ENCODE peak calls at places on chromosomes 5 and 9, in nine cellular contexts. One of them, this sample, is unnamed.
A peak's percentile ranks its signal among the peaks of the same experiment; 100 is the strongest.

GRCh38 chr9:18947772-18948391 is 85.1 kb downstream of the SAXO1 start:
- DNase-seq in IMR-90: peak; percentile 6
- DNase-seq in CD8-positive, alpha-beta memory T cell: no peak
- DNase-seq in transverse colon: no peak
- DNase-seq in GM23248: peak; percentile 10
- DNase-seq in tibial artery: peak; percentile 28
- DNase-seq in hepatocyte: peak; percentile 38
- DNase-seq in kidney: no peak
- DNase-seq in mammary epithelial cell: no peak
- DNase-seq in this sample: no peak

GRCh38 chr9:104074876-104075275 is 19.2 kb upstream of the SMC2 start:
- DNase-seq in IMR-90: peak; percentile 84
- DNase-seq in CD8-positive, alpha-beta memory T cell: no peak
- DNase-seq in transverse colon: no peak
- DNase-seq in GM23248: peak; percentile 86
- DNase-seq in tibial artery: no peak
- DNase-seq in hepatocyte: peak; percentile 12
- DNase-seq in kidney: no peak
- DNase-seq in mammary epithelial cell: peak; percentile 54
- DNase-seq in this sample: no peak

GRCh38 chr9:16627967-16628366 is 242.5 kb downstream of the BNC2 start:
- DNase-seq in IMR-90: peak; percentile 96
- DNase-seq in CD8-positive, alpha-beta memory T cell: no peak
- DNase-seq in transverse colon: no peak
- DNase-seq in GM23248: peak; percentile 97
- DNase-seq in tibial artery: peak; percentile 53
- DNase-seq in hepatocyte: peak; percentile 53
- DNase-seq in kidney: no peak
- DNase-seq in mammary epithelial cell: no peak
- DNase-seq in this sample: no peak

GRCh38 chr9:129550199-129550839 is 70.6 kb downstream of the C9orf50 start:
- DNase-seq in IMR-90: peak; percentile 70
- DNase-seq in CD8-positive, alpha-beta memory T cell: no peak
- DNase-seq in transverse colon: peak; percentile 64
- DNase-seq in GM23248: peak; percentile 90
- DNase-seq in tibial artery: peak; percentile 82
- DNase-seq in hepatocyte: peak; percentile 91
- DNase-seq in kidney: peak; percentile 96
- DNase-seq in mammary epithelial cell: peak; percentile 39
- DNase-seq in this sample: no peak

GRCh38 chr5:125798311-125798710 is 624.9 kb upstream of the GRAMD2B start:
- DNase-seq in IMR-90: peak; percentile 42
- DNase-seq in CD8-positive, alpha-beta memory T cell: no peak
- DNase-seq in transverse colon: no peak
- DNase-seq in GM23248: peak; percentile 32
- DNase-seq in tibial artery: no peak
- DNase-seq in hepatocyte: peak; percentile 59
- DNase-seq in kidney: no peak
- DNase-seq in mammary epithelial cell: peak; percentile 33
- DNase-seq in this sample: no peak

GRCh38 chr5:80186634-80187033 is 69.2 kb downstream of the SERINC5 start:
- DNase-seq in IMR-90: no peak
- DNase-seq in CD8-positive, alpha-beta memory T cell: no peak
- DNase-seq in transverse colon: peak; percentile 66
- DNase-seq in GM23248: no peak
- DNase-seq in tibial artery: no peak
- DNase-seq in hepatocyte: no peak
- DNase-seq in kidney: no peak
- DNase-seq in mammary epithelial cell: no peak
- DNase-seq in this sample: no peak

GRCh38 chr5:78367318-78367991 is 7.0 kb downstream of the SCAMP1 start:
- DNase-seq in IMR-90: no peak
- DNase-seq in CD8-positive, alpha-beta memory T cell: no peak
- DNase-seq in transverse colon: no peak
- DNase-seq in GM23248: no peak
- DNase-seq in tibial artery: no peak
- DNase-seq in hepatocyte: no peak
- DNase-seq in kidney: no peak
- DNase-seq in mammary epithelial cell: no peak
- DNase-seq in this sample: no peak

GRCh38 chr5:127702913-127703575 is at the start of gene CCDC192:
- DNase-seq in IMR-90: no peak
- DNase-seq in CD8-positive, alpha-beta memory T cell: no peak
- DNase-seq in transverse colon: no peak
- DNase-seq in GM23248: no peak
- DNase-seq in tibial artery: no peak
- DNase-seq in hepatocyte: no peak
- DNase-seq in kidney: no peak
- DNase-seq in mammary epithelial cell: no peak
- DNase-seq in this sample: no peak

GRCh38 chr5:89878733-89879132 is 530.8 kb downstream of the CETN3 start:
- DNase-seq in IMR-90: no peak
- DNase-seq in CD8-positive, alpha-beta memory T cell: no peak
- DNase-seq in transverse colon: no peak
- DNase-seq in GM23248: no peak
- DNase-seq in tibial artery: no peak
- DNase-seq in hepatocyte: no peak
- DNase-seq in kidney: no peak
- DNase-seq in mammary epithelial cell: no peak
- DNase-seq in this sample: no peak

GRCh38 chr5:179314606-179315355 is 30.5 kb downstream of the ADAMTS2 start:
- DNase-seq in IMR-90: no peak
- DNase-seq in CD8-positive, alpha-beta memory T cell: no peak
- DNase-seq in transverse colon: no peak
- DNase-seq in GM23248: peak; percentile 45
- DNase-seq in tibial artery: no peak
- DNase-seq in hepatocyte: no peak
- DNase-seq in kidney: peak; percentile 63
- DNase-seq in mammary epithelial cell: no peak
- DNase-seq in this sample: no peak

GRCh38 chr9:2418619-2419018 is 203.0 kb upstream of the VLDLR start:
- DNase-seq in IMR-90: peak; percentile 18
- DNase-seq in CD8-positive, alpha-beta memory T cell: no peak
- DNase-seq in transverse colon: no peak
- DNase-seq in GM23248: peak; percentile 55
- DNase-seq in tibial artery: no peak
- DNase-seq in hepatocyte: no peak
- DNase-seq in kidney: no peak
- DNase-seq in mammary epithelial cell: peak; percentile 41
- DNase-seq in this sample: no peak

GRCh38 chr9:98598861-98599260 is 109.9 kb downstream of the GABBR2 start:
- DNase-seq in IMR-90: no peak
- DNase-seq in CD8-positive, alpha-beta memory T cell: no peak
- DNase-seq in transverse colon: no peak
- DNase-seq in GM23248: no peak
- DNase-seq in tibial artery: no peak
- DNase-seq in hepatocyte: no peak
- DNase-seq in kidney: no peak
- DNase-seq in mammary epithelial cell: no peak
- DNase-seq in this sample: no peak

DNA sequence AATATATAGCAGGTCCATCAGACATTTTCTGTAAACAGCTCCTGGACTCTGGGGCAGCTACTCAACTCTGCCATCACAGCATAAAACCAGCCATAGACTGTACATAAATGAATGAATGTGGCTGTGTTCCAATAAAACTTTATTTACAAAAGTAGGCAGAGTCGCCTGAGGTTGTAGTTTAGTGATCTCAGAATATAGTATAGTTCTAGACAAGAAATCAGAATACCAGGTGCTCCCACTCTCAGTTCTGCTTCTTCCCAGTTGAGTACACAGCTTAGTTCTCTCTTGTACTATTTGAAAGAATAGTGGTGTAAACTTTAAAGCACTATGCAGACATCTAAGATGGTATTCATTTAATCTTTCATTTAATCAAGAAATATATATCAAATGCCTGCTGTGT is 37.2 kb downstream of the TNFSF8 start:
- DNase-seq in IMR-90: no peak
- DNase-seq in CD8-positive, alpha-beta memory T cell: no peak
- DNase-seq in transverse colon: no peak
- DNase-seq in GM23248: no peak
- DNase-seq in tibial artery: no peak
- DNase-seq in hepatocyte: no peak
- DNase-seq in kidney: no peak
- DNase-seq in mammary epithelial cell: no peak
- DNase-seq in this sample: no peak
- H3K27ac ChIP-seq in IMR-90: no peak overlapping the region
- H3K27ac ChIP-seq in CD8-positive, alpha-beta memory T cell: no peak overlapping the region
- H3K27ac ChIP-seq in transverse colon: no peak overlapping the region
- H3K27ac ChIP-seq in GM23248: peak overlapping the region; percentile 92
- H3K27ac ChIP-seq in tibial artery: no peak overlapping the region
- H3K27ac ChIP-seq in hepatocyte: no peak overlapping the region
- H3K27ac ChIP-seq in kidney: no peak overlapping the region
- H3K27ac ChIP-seq in mammary epithelial cell: no peak overlapping the region
- H3K27ac ChIP-seq in this sample: no peak overlapping the region

DNA sequence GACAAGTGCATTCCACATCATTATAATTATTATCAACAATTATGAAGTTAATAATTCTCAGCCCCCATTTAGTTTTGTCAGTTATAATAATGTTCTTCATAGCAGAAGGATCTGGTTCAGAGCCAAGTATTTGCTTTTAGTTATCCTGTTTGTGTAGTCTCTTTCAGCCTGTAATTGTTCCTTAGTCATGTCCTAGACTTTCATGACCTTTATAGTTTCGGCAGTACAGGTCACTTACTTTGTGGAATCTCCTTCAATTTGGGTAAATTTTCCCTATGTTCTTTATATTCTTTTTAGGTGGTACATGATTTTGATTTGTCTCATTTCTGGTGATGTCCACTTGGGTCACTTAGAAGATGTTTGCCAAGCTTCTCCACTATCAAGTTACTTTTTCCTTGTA is 34.3 kb downstream of the UBE2R2 start:
- DNase-seq in IMR-90: no peak
- DNase-seq in CD8-positive, alpha-beta memory T cell: no peak
- DNase-seq in transverse colon: no peak
- DNase-seq in GM23248: peak; percentile 48
- DNase-seq in tibial artery: no peak
- DNase-seq in hepatocyte: no peak
- DNase-seq in kidney: no peak
- DNase-seq in mammary epithelial cell: no peak
- DNase-seq in this sample: no peak
- H3K27ac ChIP-seq in IMR-90: no peak overlapping the region
- H3K27ac ChIP-seq in CD8-positive, alpha-beta memory T cell: no peak overlapping the region
- H3K27ac ChIP-seq in transverse colon: peak overlapping the region; percentile 47
- H3K27ac ChIP-seq in GM23248: peak overlapping the region; percentile 9
- H3K27ac ChIP-seq in tibial artery: no peak overlapping the region
- H3K27ac ChIP-seq in hepatocyte: peak overlapping the region; percentile 17
- H3K27ac ChIP-seq in kidney: no peak overlapping the region
- H3K27ac ChIP-seq in mammary epithelial cell: peak overlapping the region; percentile 17
- H3K27ac ChIP-seq in this sample: no peak overlapping the region

DNA sequence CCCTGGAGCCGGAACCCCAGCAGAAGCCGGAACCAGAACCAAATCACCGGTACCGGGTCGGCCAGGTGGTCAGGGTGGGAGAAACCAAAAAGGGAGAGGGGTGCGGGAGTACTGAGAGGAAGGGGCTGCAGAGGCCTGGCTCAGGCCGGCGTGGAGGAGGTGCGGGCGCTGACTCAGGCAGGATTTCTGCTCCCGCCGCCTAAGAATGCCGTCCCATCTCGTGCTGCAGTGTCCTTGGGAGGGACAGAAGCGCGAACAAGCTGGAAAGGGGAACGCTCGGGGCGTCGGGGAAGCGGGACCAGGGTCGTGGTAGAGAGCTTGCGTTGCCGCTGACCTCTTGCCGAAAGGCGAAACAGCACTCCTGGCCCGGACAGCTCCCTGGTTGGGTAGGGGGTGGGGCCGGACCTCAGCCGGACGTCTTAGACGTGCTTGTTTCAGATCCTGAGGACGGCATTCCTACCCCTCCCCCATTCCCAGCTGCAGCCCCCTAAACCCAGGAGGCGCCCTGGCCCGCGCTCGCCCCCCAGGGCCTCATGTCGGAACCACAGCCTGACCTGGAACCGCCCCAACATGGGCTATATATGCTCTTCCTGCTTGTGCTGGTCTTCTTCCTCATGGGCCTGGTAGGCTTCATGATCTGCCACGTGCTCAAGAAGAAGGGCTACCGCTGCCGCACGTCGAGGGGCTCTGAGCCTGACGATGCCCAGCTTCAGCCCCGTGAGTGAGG is 1.1 kb downstream of the RELL2 start:
- DNase-seq in IMR-90: peak; percentile 37
- DNase-seq in CD8-positive, alpha-beta memory T cell: peak; percentile 48
- DNase-seq in transverse colon: peak; percentile 66
- DNase-seq in GM23248: peak; percentile 66
- DNase-seq in tibial artery: peak; percentile 49
- DNase-seq in hepatocyte: peak; percentile 82
- DNase-seq in kidney: peak; percentile 89
- DNase-seq in mammary epithelial cell: no peak
- DNase-seq in this sample: no peak
- H3K27ac ChIP-seq in IMR-90: no peak overlapping the region
- H3K27ac ChIP-seq in CD8-positive, alpha-beta memory T cell: peak overlapping the region; percentile 85
- H3K27ac ChIP-seq in transverse colon: peak overlapping the region; percentile 82
- H3K27ac ChIP-seq in GM23248: no peak overlapping the region
- H3K27ac ChIP-seq in tibial artery: no peak overlapping the region
- H3K27ac ChIP-seq in hepatocyte: peak overlapping the region; percentile 78
- H3K27ac ChIP-seq in kidney: no peak overlapping the region
- H3K27ac ChIP-seq in mammary epithelial cell: no peak overlapping the region
- H3K27ac ChIP-seq in this sample: no peak overlapping the region

GRCh38 chr5:72834919-72835318 is 18.5 kb downstream of the TNPO1 start:
- DNase-seq in IMR-90: no peak
- DNase-seq in CD8-positive, alpha-beta memory T cell: no peak
- DNase-seq in transverse colon: no peak
- DNase-seq in GM23248: no peak
- DNase-seq in tibial artery: no peak
- DNase-seq in hepatocyte: no peak
- DNase-seq in kidney: no peak
- DNase-seq in mammary epithelial cell: no peak
- DNase-seq in this sample: no peak

GRCh38 chr5:72831685-72832084 is 15.2 kb downstream of the TNPO1 start:
- DNase-seq in IMR-90: no peak
- DNase-seq in CD8-positive, alpha-beta memory T cell: no peak
- DNase-seq in transverse colon: no peak
- DNase-seq in GM23248: no peak
- DNase-seq in tibial artery: no peak
- DNase-seq in hepatocyte: no peak
- DNase-seq in kidney: no peak
- DNase-seq in mammary epithelial cell: no peak
- DNase-seq in this sample: no peak

GRCh38 chr5:72837524-72838096 is 21.1 kb downstream of the TNPO1 start:
- DNase-seq in IMR-90: no peak
- DNase-seq in CD8-positive, alpha-beta memory T cell: no peak
- DNase-seq in transverse colon: no peak
- DNase-seq in GM23248: peak; percentile 40
- DNase-seq in tibial artery: no peak
- DNase-seq in hepatocyte: no peak
- DNase-seq in kidney: no peak
- DNase-seq in mammary epithelial cell: no peak
- DNase-seq in this sample: no peak

GRCh38 chr5:72836810-72837209 is 20.3 kb downstream of the TNPO1 start:
- DNase-seq in IMR-90: no peak
- DNase-seq in CD8-positive, alpha-beta memory T cell: no peak
- DNase-seq in transverse colon: no peak
- DNase-seq in GM23248: no peak
- DNase-seq in tibial artery: no peak
- DNase-seq in hepatocyte: no peak
- DNase-seq in kidney: no peak
- DNase-seq in mammary epithelial cell: no peak
- DNase-seq in this sample: no peak

DNA sequence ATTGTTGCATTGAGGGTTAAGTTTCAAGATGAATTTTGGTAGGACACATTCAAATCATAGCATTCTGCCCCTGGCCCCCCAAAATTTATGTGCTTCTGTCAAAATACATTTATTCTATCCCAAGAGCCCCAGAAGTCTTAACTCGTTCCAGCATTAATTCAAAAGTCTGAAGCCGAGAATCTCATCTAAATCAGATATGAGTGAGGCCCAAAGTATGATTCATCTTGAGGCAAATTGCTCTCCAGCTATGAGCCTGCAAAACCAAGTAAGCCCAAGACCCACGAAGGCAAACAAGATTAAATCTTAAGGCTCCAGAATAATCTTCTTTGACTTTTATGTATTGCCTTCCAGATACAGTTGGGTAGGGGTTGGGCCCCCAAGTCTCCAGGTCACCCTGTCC is 19.2 kb downstream of the TNPO1 start:
- DNase-seq in IMR-90: no peak
- DNase-seq in CD8-positive, alpha-beta memory T cell: no peak
- DNase-seq in transverse colon: no peak
- DNase-seq in GM23248: no peak
- DNase-seq in tibial artery: no peak
- DNase-seq in hepatocyte: no peak
- DNase-seq in kidney: no peak
- DNase-seq in mammary epithelial cell: no peak
- DNase-seq in this sample: no peak
- H3K27ac ChIP-seq in IMR-90: no peak overlapping the region
- H3K27ac ChIP-seq in CD8-positive, alpha-beta memory T cell: no peak overlapping the region
- H3K27ac ChIP-seq in transverse colon: no peak overlapping the region
- H3K27ac ChIP-seq in GM23248: no peak overlapping the region
- H3K27ac ChIP-seq in tibial artery: no peak overlapping the region
- H3K27ac ChIP-seq in hepatocyte: no peak overlapping the region
- H3K27ac ChIP-seq in kidney: no peak overlapping the region
- H3K27ac ChIP-seq in mammary epithelial cell: no peak overlapping the region
- H3K27ac ChIP-seq in this sample: no peak overlapping the region